ENCODE peak calls at places on chromosome 16, in ten cellular contexts. One of them, this sample, is unnamed.
A peak's percentile ranks its signal among the peaks of the same experiment; 100 is the strongest.

GRCh38 chr16:89422527-89422904 is 67.8 kb downstream of the ANKRD11 start:
- DNase-seq in WERI-Rb-1: no peak
- DNase-seq in body of pancreas: no peak
- DNase-seq in A549: no peak
- DNase-seq in AG09309: no peak
- DNase-seq in fibroblast of pulmonary artery: peak; percentile 43
- DNase-seq in cardiac fibroblast: peak; percentile 41
- DNase-seq in ascending aorta: peak; percentile 49
- DNase-seq in psoas muscle: no peak
- DNase-seq in fibroblast of the aortic adventitia: peak; percentile 67
- DNase-seq in this sample: no peak

GRCh38 chr16:89721644-89722391 is 481 bp downstream of the ZNF276 start:
- DNase-seq in WERI-Rb-1: no peak
- DNase-seq in ascending aorta: no peak
- DNase-seq in fibroblast of pulmonary artery: peak; percentile 61
- DNase-seq in psoas muscle: peak; percentile 61
- DNase-seq in AG09309: no peak
- DNase-seq in fibroblast of the aortic adventitia: peak; percentile 41
- DNase-seq in cardiac fibroblast: peak; percentile 55
- DNase-seq in A549: peak; percentile 42
- DNase-seq in body of pancreas: no peak
- DNase-seq in this sample: no peak

GRCh38 chr16:66238696-66239095 is 127.8 kb upstream of the CDH5 start:
- DNase-seq in fibroblast of the aortic adventitia: peak; percentile 23
- DNase-seq in fibroblast of pulmonary artery: no peak
- DNase-seq in psoas muscle: no peak
- DNase-seq in WERI-Rb-1: no peak
- DNase-seq in body of pancreas: no peak
- DNase-seq in ascending aorta: no peak
- DNase-seq in cardiac fibroblast: no peak
- DNase-seq in AG09309: no peak
- DNase-seq in A549: no peak
- DNase-seq in this sample: no peak

GRCh38 chr16:15790458-15790857 is 66.4 kb downstream of the MYH11 start:
- DNase-seq in ascending aorta: no peak
- DNase-seq in psoas muscle: no peak
- DNase-seq in A549: no peak
- DNase-seq in fibroblast of the aortic adventitia: peak; percentile 24
- DNase-seq in body of pancreas: no peak
- DNase-seq in cardiac fibroblast: no peak
- DNase-seq in fibroblast of pulmonary artery: no peak
- DNase-seq in WERI-Rb-1: no peak
- DNase-seq in AG09309: no peak
- DNase-seq in this sample: no peak

GRCh38 chr16:80792031-80792430 is 12.4 kb downstream of the CDYL2 start:
- DNase-seq in cardiac fibroblast: peak; percentile 39
- DNase-seq in body of pancreas: no peak
- DNase-seq in fibroblast of the aortic adventitia: peak; percentile 36
- DNase-seq in A549: no peak
- DNase-seq in psoas muscle: no peak
- DNase-seq in AG09309: no peak
- DNase-seq in WERI-Rb-1: no peak
- DNase-seq in ascending aorta: no peak
- DNase-seq in fibroblast of pulmonary artery: peak; percentile 62
- DNase-seq in this sample: no peak

GRCh38 chr16:1639840-1640239 is 27.7 kb downstream of the CRAMP1 start:
- DNase-seq in ascending aorta: no peak
- DNase-seq in fibroblast of pulmonary artery: no peak
- DNase-seq in WERI-Rb-1: no peak
- DNase-seq in fibroblast of the aortic adventitia: no peak
- DNase-seq in AG09309: no peak
- DNase-seq in cardiac fibroblast: no peak
- DNase-seq in A549: no peak
- DNase-seq in body of pancreas: no peak
- DNase-seq in psoas muscle: no peak
- DNase-seq in this sample: no peak

GRCh38 chr16:67779256-67780014 is 26.9 kb downstream of the RANBP10 start:
- DNase-seq in fibroblast of pulmonary artery: no peak
- DNase-seq in AG09309: no peak
- DNase-seq in body of pancreas: no peak
- DNase-seq in A549: no peak
- DNase-seq in fibroblast of the aortic adventitia: no peak
- DNase-seq in psoas muscle: no peak
- DNase-seq in cardiac fibroblast: no peak
- DNase-seq in ascending aorta: no peak
- DNase-seq in WERI-Rb-1: no peak
- DNase-seq in this sample: no peak

GRCh38 chr16:53150769-53151168 is 96.0 kb downstream of the CHD9 start:
- DNase-seq in fibroblast of the aortic adventitia: no peak
- DNase-seq in AG09309: no peak
- DNase-seq in A549: no peak
- DNase-seq in cardiac fibroblast: no peak
- DNase-seq in ascending aorta: no peak
- DNase-seq in WERI-Rb-1: no peak
- DNase-seq in psoas muscle: no peak
- DNase-seq in fibroblast of pulmonary artery: no peak
- DNase-seq in body of pancreas: no peak
- DNase-seq in this sample: no peak

GRCh38 chr16:4500283-4500682 is 24.1 kb downstream of the HMOX2 start:
- DNase-seq in A549: peak; percentile 67
- DNase-seq in AG09309: no peak
- DNase-seq in cardiac fibroblast: peak; percentile 80
- DNase-seq in ascending aorta: no peak
- DNase-seq in WERI-Rb-1: no peak
- DNase-seq in fibroblast of the aortic adventitia: peak; percentile 89
- DNase-seq in body of pancreas: no peak
- DNase-seq in fibroblast of pulmonary artery: peak; percentile 85
- DNase-seq in psoas muscle: peak; percentile 21
- DNase-seq in this sample: no peak
- H3K4me3 ChIP-seq in A549: no peak overlapping the region
- H3K4me3 ChIP-seq in AG09309: no peak overlapping the region
- H3K4me3 ChIP-seq in cardiac fibroblast: no peak overlapping the region
- H3K4me3 ChIP-seq in ascending aorta: peak overlapping the region; percentile 14
- H3K4me3 ChIP-seq in WERI-Rb-1: no peak overlapping the region
- H3K4me3 ChIP-seq in fibroblast of the aortic adventitia: peak overlapping the region; percentile 54
- H3K4me3 ChIP-seq in body of pancreas: no peak overlapping the region
- H3K4me3 ChIP-seq in fibroblast of pulmonary artery: peak overlapping the region; percentile 40
- H3K4me3 ChIP-seq in psoas muscle: no peak overlapping the region
- H3K4me3 ChIP-seq in this sample: no peak overlapping the region

GRCh38 chr16:56898847-56899246 is 33.1 kb upstream of the HERPUD1 start:
- DNase-seq in psoas muscle: no peak
- DNase-seq in WERI-Rb-1: no peak
- DNase-seq in cardiac fibroblast: no peak
- DNase-seq in ascending aorta: no peak
- DNase-seq in fibroblast of the aortic adventitia: no peak
- DNase-seq in AG09309: no peak
- DNase-seq in A549: no peak
- DNase-seq in body of pancreas: no peak
- DNase-seq in fibroblast of pulmonary artery: no peak
- DNase-seq in this sample: no peak

GRCh38 chr16:56897026-56897799 is 32.2 kb downstream of the SLC12A3 start:
- DNase-seq in fibroblast of the aortic adventitia: no peak
- DNase-seq in fibroblast of pulmonary artery: no peak
- DNase-seq in psoas muscle: no peak
- DNase-seq in A549: no peak
- DNase-seq in WERI-Rb-1: no peak
- DNase-seq in cardiac fibroblast: no peak
- DNase-seq in body of pancreas: peak; percentile 61
- DNase-seq in AG09309: no peak
- DNase-seq in ascending aorta: no peak
- DNase-seq in this sample: no peak

GRCh38 chr16:56895813-56896212 is 30.8 kb downstream of the SLC12A3 start:
- DNase-seq in psoas muscle: no peak
- DNase-seq in cardiac fibroblast: no peak
- DNase-seq in fibroblast of the aortic adventitia: no peak
- DNase-seq in AG09309: no peak
- DNase-seq in fibroblast of pulmonary artery: no peak
- DNase-seq in A549: no peak
- DNase-seq in body of pancreas: no peak
- DNase-seq in WERI-Rb-1: no peak
- DNase-seq in ascending aorta: no peak
- DNase-seq in this sample: no peak

GRCh38 chr16:56894331-56894917 is 29.4 kb downstream of the SLC12A3 start:
- DNase-seq in cardiac fibroblast: no peak
- DNase-seq in WERI-Rb-1: no peak
- DNase-seq in body of pancreas: no peak
- DNase-seq in fibroblast of pulmonary artery: no peak
- DNase-seq in ascending aorta: no peak
- DNase-seq in fibroblast of the aortic adventitia: no peak
- DNase-seq in A549: no peak
- DNase-seq in AG09309: no peak
- DNase-seq in psoas muscle: no peak
- DNase-seq in this sample: no peak

DNA sequence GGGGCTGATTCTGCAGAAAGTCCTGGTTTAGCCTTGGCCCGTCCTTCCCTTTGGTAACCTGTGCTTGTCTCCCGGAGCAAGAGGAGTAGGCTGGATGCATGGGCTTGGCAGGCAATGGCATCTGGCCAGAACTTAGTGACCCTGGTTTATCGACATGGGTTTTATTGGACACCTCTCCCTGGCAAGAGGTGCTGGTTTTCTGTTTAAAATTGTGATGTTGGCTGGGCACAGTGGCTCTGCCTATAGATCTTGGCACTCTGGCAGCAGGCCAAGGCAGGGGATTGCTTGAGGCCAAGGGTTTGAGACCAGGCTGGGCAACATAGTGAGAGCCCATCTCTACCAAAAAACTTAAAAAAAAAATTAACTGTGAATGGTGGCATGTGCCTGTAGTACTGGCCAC is 31.2 kb downstream of the SLC12A3 start:
- DNase-seq in body of pancreas: peak; percentile 42
- DNase-seq in ascending aorta: no peak
- DNase-seq in fibroblast of pulmonary artery: no peak
- DNase-seq in AG09309: no peak
- DNase-seq in psoas muscle: no peak
- DNase-seq in WERI-Rb-1: no peak
- DNase-seq in cardiac fibroblast: no peak
- DNase-seq in fibroblast of the aortic adventitia: no peak
- DNase-seq in A549: no peak
- DNase-seq in this sample: no peak
- TF ChIP-seq CTCF in body of pancreas: no peak
- TF ChIP-seq CTCF in ascending aorta: no peak
- TF ChIP-seq CTCF in fibroblast of pulmonary artery: no peak
- TF ChIP-seq CTCF in AG09309: no peak
- TF ChIP-seq CTCF in psoas muscle: no peak
- TF ChIP-seq CTCF in WERI-Rb-1: no peak
- TF ChIP-seq CTCF in cardiac fibroblast: no peak
- TF ChIP-seq CTCF in fibroblast of the aortic adventitia: no peak
- TF ChIP-seq CTCF in A549: no peak
- TF ChIP-seq CTCF in this sample: no peak

GRCh38 chr16:51149721-51150158 is 1.3 kb downstream of the SALL1 start:
- DNase-seq in psoas muscle: no peak
- DNase-seq in A549: no peak
- DNase-seq in WERI-Rb-1: peak; percentile 16
- DNase-seq in fibroblast of pulmonary artery: no peak
- DNase-seq in fibroblast of the aortic adventitia: no peak
- DNase-seq in body of pancreas: no peak
- DNase-seq in cardiac fibroblast: no peak
- DNase-seq in AG09309: no peak
- DNase-seq in ascending aorta: no peak
- DNase-seq in this sample: no peak
- H3K4me3 ChIP-seq in psoas muscle: no peak overlapping the region
- H3K4me3 ChIP-seq in A549: no peak overlapping the region
- H3K4me3 ChIP-seq in WERI-Rb-1: peak overlapping the region; percentile 86
- H3K4me3 ChIP-seq in fibroblast of pulmonary artery: peak overlapping the region; percentile 67
- H3K4me3 ChIP-seq in fibroblast of the aortic adventitia: peak overlapping the region; percentile 83
- H3K4me3 ChIP-seq in body of pancreas: no peak overlapping the region
- H3K4me3 ChIP-seq in cardiac fibroblast: no peak overlapping the region
- H3K4me3 ChIP-seq in AG09309: peak overlapping the region; percentile 92
- H3K4me3 ChIP-seq in ascending aorta: no peak overlapping the region
- H3K4me3 ChIP-seq in this sample: no peak overlapping the region

GRCh38 chr16:10989494-10989893 is 45.1 kb downstream of the CLEC16A start:
- DNase-seq in AG09309: no peak
- DNase-seq in WERI-Rb-1: no peak
- DNase-seq in body of pancreas: no peak
- DNase-seq in ascending aorta: no peak
- DNase-seq in psoas muscle: no peak
- DNase-seq in fibroblast of pulmonary artery: no peak
- DNase-seq in fibroblast of the aortic adventitia: no peak
- DNase-seq in A549: no peak
- DNase-seq in cardiac fibroblast: no peak
- DNase-seq in this sample: no peak

GRCh38 chr16:10988879-10989278 is 44.5 kb downstream of the CLEC16A start:
- DNase-seq in AG09309: no peak
- DNase-seq in ascending aorta: no peak
- DNase-seq in body of pancreas: no peak
- DNase-seq in fibroblast of pulmonary artery: no peak
- DNase-seq in WERI-Rb-1: no peak
- DNase-seq in psoas muscle: no peak
- DNase-seq in cardiac fibroblast: no peak
- DNase-seq in A549: no peak
- DNase-seq in fibroblast of the aortic adventitia: no peak
- DNase-seq in this sample: no peak

GRCh38 chr16:10987361-10988163 is 43.2 kb downstream of the CLEC16A start:
- DNase-seq in WERI-Rb-1: no peak
- DNase-seq in body of pancreas: no peak
- DNase-seq in ascending aorta: no peak
- DNase-seq in cardiac fibroblast: no peak
- DNase-seq in fibroblast of the aortic adventitia: no peak
- DNase-seq in A549: no peak
- DNase-seq in psoas muscle: no peak
- DNase-seq in AG09309: no peak
- DNase-seq in fibroblast of pulmonary artery: no peak
- DNase-seq in this sample: no peak

GRCh38 chr16:10990378-10990777 is 46.0 kb downstream of the CLEC16A start:
- DNase-seq in A549: no peak
- DNase-seq in psoas muscle: no peak
- DNase-seq in fibroblast of pulmonary artery: no peak
- DNase-seq in body of pancreas: no peak
- DNase-seq in AG09309: no peak
- DNase-seq in WERI-Rb-1: peak; percentile 15
- DNase-seq in fibroblast of the aortic adventitia: no peak
- DNase-seq in ascending aorta: no peak
- DNase-seq in cardiac fibroblast: no peak
- DNase-seq in this sample: no peak

GRCh38 chr16:10988164-10988803 is 43.9 kb downstream of the CLEC16A start:
- DNase-seq in A549: peak; percentile 28
- DNase-seq in fibroblast of the aortic adventitia: no peak
- DNase-seq in WERI-Rb-1: peak; percentile 19
- DNase-seq in AG09309: no peak
- DNase-seq in cardiac fibroblast: no peak
- DNase-seq in fibroblast of pulmonary artery: no peak
- DNase-seq in body of pancreas: no peak
- DNase-seq in ascending aorta: no peak
- DNase-seq in psoas muscle: no peak
- DNase-seq in this sample: no peak
- TF ChIP-seq CTCF in A549: no peak
- TF ChIP-seq CTCF in fibroblast of the aortic adventitia: peak; percentile 42
- TF ChIP-seq CTCF in WERI-Rb-1: peak; percentile 59
- TF ChIP-seq CTCF in AG09309: peak; percentile 38
- TF ChIP-seq CTCF in cardiac fibroblast: peak; percentile 52
- TF ChIP-seq CTCF in fibroblast of pulmonary artery: peak; percentile 45
- TF ChIP-seq CTCF in body of pancreas: peak; percentile 19
- TF ChIP-seq CTCF in ascending aorta: peak; percentile 20
- TF ChIP-seq CTCF in psoas muscle: no peak
- TF ChIP-seq CTCF in this sample: no peak

This sample was measured in esophagus squamous epithelium.